ENCODE peak calls at places on chromosomes 1 and 21, in eight cellular contexts. X is dorsolateral prefrontal cortex, T is endodermal cell, J is uterus, C is DND-41, W is lung, Q is SK-N-SH, H is pancreas. K is an unnamed sample.

GRCh38 chr1:186960866-186961265 is 132.1 kb downstream of the PLA2G4A start:
- DNase-seq in H (no peak), C (no peak), Q (no peak), J (no peak), X (no peak), W (no peak), T (no peak), K (no peak)

GRCh38 chr1:30783244-30783915 is 25.8 kb upstream of the LAPTM5 start:
- DNase-seq in H (no peak), T (no peak), W (peak), C (no peak), J (no peak), Q (no peak), X (no peak), K (no peak)

GRCh38 chr1:54543729-54544496 is 4.1 kb upstream of the ACOT11 start:
- DNase-seq in W (no peak), C (no peak), H (no peak), X (no peak), Q (peak), J (no peak), T (no peak), K (no peak)

GRCh38 chr1:112575154-112575804 is 43.7 kb downstream of the ST7L start:
- DNase-seq in T (no peak), C (no peak), H (no peak), Q (no peak), W (no peak), J (no peak), X (no peak), K (no peak)

GRCh38 chr1:14511281-14511680 is 87.2 kb upstream of the KAZN start:
- DNase-seq in W (no peak), T (no peak), J (no peak), X (no peak), C (no peak), H (no peak), Q (no peak), K (no peak)

GRCh38 chr1:204128464-204128963 is 23.3 kb downstream of the ETNK2 start:
- DNase-seq in Q (no peak), H (no peak), C (no peak), W (no peak), X (no peak), T (no peak), J (no peak), K (no peak)

GRCh38 chr1:43691871-43692815 is 15.2 kb upstream of the ST3GAL3 start:
- DNase-seq in J (no peak), X (peak), Q (no peak), H (no peak), W (no peak), C (no peak), T (no peak), K (no peak)

GRCh38 chr1:233244183-233244582 is 51.3 kb downstream of the PCNX2 start:
- DNase-seq in T (no peak), X (no peak), H (no peak), C (no peak), J (no peak), W (no peak), Q (no peak), K (no peak)

GRCh38 chr1:224433041-224433670 is 1.4 kb downstream of the WDR26 start:
- DNase-seq in J (peak), X (peak), T (peak), Q (peak), H (no peak), C (peak), W (no peak), K (no peak)

GRCh38 chr21:17789085-17789484 is 30.1 kb downstream of the C21orf91 start:
- DNase-seq in T (no peak), C (no peak), X (no peak), H (no peak), J (no peak), Q (no peak), W (no peak), K (no peak)

GRCh38 chr1:173868266-173869107 is at the start of gene ZBTB37:
- DNase-seq in T (peak), Q (peak), H (peak), X (peak), C (peak), J (no peak), W (peak), K (peak)

GRCh38 chr1:52306227-52307006 is 59.6 kb downstream of the CC2D1B start:
- DNase-seq in X (no peak), T (peak), Q (no peak), W (no peak), J (no peak), C (no peak), H (no peak), K (no peak)

GRCh38 chr1:183804916-183805734 is at the start of gene RGL1:
- DNase-seq in W (peak), H (peak), X (peak), J (peak), Q (peak), C (no peak), T (peak), K (peak)

GRCh38 chr1:92817986-92818764 is 13.7 kb upstream of the RPL5 start:
- DNase-seq in X (no peak), C (peak), W (no peak), H (peak), Q (peak), J (no peak), T (peak), K (no peak)

GRCh38 chr1:224929335-224930237 is at the start of gene DNAH14:
- DNase-seq in T (peak), Q (peak), H (peak), W (peak), X (no peak), C (peak), J (peak), K (peak)

GRCh38 chr21:44375281-44375651 is 21.8 kb downstream of the TRPM2 start:
- DNase-seq in Q (no peak), J (no peak), X (peak), H (no peak), T (peak), W (peak), C (no peak), K (no peak)

GRCh38 chr1:153615406-153615805 is 719 bp downstream of the S100A14 start:
- DNase-seq in X (no peak), T (no peak), W (no peak), Q (no peak), J (no peak), H (no peak), C (no peak), K (no peak)
- H3K27ac ChIP-seq in X (no peak), T (no peak), W (peak), Q (no peak), J (no peak), H (no peak), C (no peak), K (peak)

DNA sequence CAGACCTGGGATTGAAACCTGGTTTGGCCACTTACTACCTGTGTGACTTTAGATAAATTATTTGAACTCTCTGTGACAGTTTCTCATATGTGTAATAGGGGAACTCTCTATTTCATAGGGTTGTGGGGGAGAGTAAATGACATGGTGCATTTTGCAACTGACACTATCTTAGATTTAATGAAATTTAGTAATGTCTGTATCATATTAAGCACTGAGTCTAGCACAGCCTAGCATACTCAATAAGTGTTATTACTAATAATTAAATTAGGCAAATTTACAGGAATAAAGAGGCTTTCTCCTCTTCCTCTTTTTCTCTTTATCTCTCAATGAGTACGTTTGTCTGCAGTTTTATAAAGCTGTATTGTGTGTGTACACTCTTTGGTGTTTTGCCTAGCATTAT is 80.2 kb upstream of the MACF1 start:
- DNase-seq in W (no peak), X (no peak), C (no peak), H (no peak), T (no peak), Q (no peak), J (no peak), K (no peak)
- H3K27ac ChIP-seq in W (no peak), X (no peak), C (no peak), H (no peak), T (no peak), Q (no peak), J (no peak), K (no peak)

GRCh38 chr1:89728381-89728780 is 92.5 kb upstream of the LRRC8D start:
- DNase-seq in X (no peak), H (no peak), C (no peak), Q (no peak), W (no peak), J (no peak), T (no peak), K (no peak)
- H3K27ac ChIP-seq in X (no peak), H (no peak), C (no peak), Q (no peak), W (peak), J (peak), T (no peak), K (no peak)

GRCh38 chr1:17248781-17249180 is at the start of gene PADI3:
- DNase-seq in C (no peak), J (no peak), X (no peak), T (peak), H (no peak), Q (no peak), W (no peak), K (no peak)
- H3K27ac ChIP-seq in C (no peak), J (no peak), X (no peak), T (no peak), H (no peak), Q (no peak), W (no peak), K (no peak)

GRCh38 chr1:237751090-237751489 is 139.6 kb downstream of the ZP4 start:
- DNase-seq in X (no peak), W (no peak), H (no peak), J (no peak), Q (no peak), T (no peak), C (no peak), K (no peak)
- H3K27ac ChIP-seq in X (no peak), W (no peak), H (no peak), J (no peak), Q (no peak), T (no peak), C (no peak), K (no peak)

DNA sequence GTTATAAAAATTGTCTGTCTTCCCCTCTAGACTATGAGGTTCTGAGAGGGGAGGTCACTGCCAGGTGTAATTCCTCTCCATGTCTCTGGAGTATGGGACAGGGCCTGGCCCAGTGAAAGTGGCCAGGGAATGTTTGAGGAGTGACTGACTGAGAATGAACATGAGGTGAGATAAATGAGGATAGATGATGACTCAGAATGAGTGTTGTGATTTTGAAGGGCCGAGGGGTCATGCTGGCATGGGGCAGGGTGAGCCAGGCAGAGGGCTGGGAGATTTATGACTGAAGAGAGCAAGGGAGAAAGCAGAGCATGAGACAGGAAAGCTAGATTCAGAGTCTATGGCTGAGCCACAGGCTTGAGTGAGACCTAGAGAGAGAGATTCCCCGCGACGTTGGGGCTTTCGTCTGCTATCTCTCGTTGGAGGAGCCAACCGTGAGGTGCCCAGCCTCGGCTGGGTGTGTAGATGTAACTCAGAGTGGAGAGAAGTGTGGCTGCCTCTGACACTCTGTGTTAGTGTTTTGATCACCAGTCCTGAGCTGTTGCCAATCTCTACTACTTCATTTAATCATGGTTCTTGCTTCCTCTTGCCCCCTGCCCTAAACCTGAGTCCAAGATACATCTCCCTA is 50.1 kb downstream of the FOXD2 start:
- DNase-seq in Q (no peak), X (no peak), J (no peak), H (no peak), C (no peak), W (no peak), T (peak), K (no peak)
- H3K27ac ChIP-seq in Q (no peak), X (no peak), J (no peak), H (no peak), C (no peak), W (no peak), T (no peak), K (no peak)

GRCh38 chr1:45306319-45306718 is 20.4 kb upstream of the HPDL start:
- DNase-seq in W (no peak), T (no peak), J (no peak), Q (no peak), X (no peak), H (no peak), C (no peak), K (no peak)
- H3K27ac ChIP-seq in W (no peak), T (no peak), J (no peak), Q (no peak), X (no peak), H (no peak), C (no peak), K (no peak)

K was measured in breast epithelium.